ENCODE peak calls at places on chromosomes 6 and 20, in seven cellular contexts. E is stimulated activated CD8-positive, alpha-beta memory T cell treated with anti-CD3 and anti-CD28 coated beads, Interleukin-4, amount 100 ng/mL, for 1 hour; F is LHCN-M2; X is KG1; W is NCI-H2171; S is stimulated activated naive B cell treated with anti-CD40 and anti-IgM and Interleukin-4, amounts not matched to agents 10 μg/mL and 1 μg/mL and 100 μg/mL, for 72 hours; K is lung microvascular endothelial cell. C is an unnamed sample.

GRCh38 chr6:37007340-37008043 is 2.0 kb downstream of the FGD2 start:
- DNase-seq in E (no peak), F (no peak), X (no peak), W (no peak), S (peak), K (no peak), C (no peak)

GRCh38 chr6:77926198-77926752 is 273.4 kb downstream of the MEI4 start:
- DNase-seq in E (no peak), F (peak), X (peak), W (no peak), S (no peak), K (peak), C (no peak)

GRCh38 chr6:157981132-157981394 is 600 bp upstream of the SYNJ2 start:
- DNase-seq in E (no peak), F (no peak), X (no peak), W (no peak), S (peak), K (no peak), C (no peak)

GRCh38 chr6:140897349-140897748 is 1235.4 kb upstream of the GJE1 start:
- DNase-seq in E (no peak), F (no peak), X (peak), W (no peak), S (no peak), K (no peak), C (peak)

GRCh38 chr20:57860576-57860975 is 150.8 kb upstream of the PMEPA1 start:
- DNase-seq in E (no peak), F (no peak), X (no peak), W (no peak), S (no peak), K (no peak), C (no peak)

GRCh38 chr6:139308284-139308916 is 16.6 kb upstream of the TXLNB start:
- DNase-seq in E (no peak), F (no peak), X (peak), W (no peak), S (no peak), K (peak), C (no peak)

GRCh38 chr20:38961530-38962043 is 557 bp upstream of the DHX35 start:
- DNase-seq in E (no peak), F (no peak), X (no peak), W (no peak), S (no peak), K (peak), C (no peak)

GRCh38 chr6:76697585-76697984 is 625.1 kb upstream of the IMPG1 start:
- DNase-seq in E (no peak), F (peak), X (no peak), W (no peak), S (no peak), K (peak), C (peak)

GRCh38 chr6:150279533-150279932 is 89.3 kb upstream of the IYD start:
- DNase-seq in E (no peak), F (no peak), X (no peak), W (no peak), S (no peak), K (no peak), C (no peak)

GRCh38 chr6:77361018-77361417 is 102.3 kb downstream of the HTR1B start:
- DNase-seq in E (no peak), F (peak), X (no peak), W (no peak), S (no peak), K (peak), C (no peak)

GRCh38 chr6:3088446-3088845 is 20.2 kb downstream of the RIPK1 start:
- DNase-seq in E (no peak), F (peak), X (no peak), W (no peak), S (no peak), K (no peak), C (no peak)

GRCh38 chr6:82906489-82906888 is 159.2 kb downstream of the UBE3D start:
- DNase-seq in E (no peak), F (peak), X (no peak), W (no peak), S (no peak), K (peak), C (no peak)

GRCh38 chr6:105270511-105270910 is 90.7 kb upstream of the POPDC3 start:
- DNase-seq in E (no peak), F (peak), X (no peak), W (no peak), S (no peak), K (no peak), C (no peak)

GRCh38 chr6:97123112-97123511 is 159.9 kb downstream of the MMS22L start:
- DNase-seq in E (no peak), F (no peak), X (no peak), W (no peak), S (no peak), K (no peak), C (no peak)

GRCh38 chr6:41428402-41428994 is 93.1 kb downstream of the NCR2 start:
- DNase-seq in E (no peak), F (no peak), X (no peak), W (no peak), S (no peak), K (no peak), C (no peak)